ENCODE peak calls at places on chromosomes 1 and 21, in four cellular contexts. L is K562, A is HepG2, Z is GM12878. C is an unnamed sample.

GRCh38 chr1:227227761-227228160 is 90.5 kb downstream of the CDC42BPA start:
- DNase-seq in Z (no peak), A (no peak), L (no peak), C (no peak)

GRCh38 chr1:6035719-6036118 is 10.0 kb upstream of the KCNAB2 start:
- DNase-seq in A (no peak), Z (no peak), L (no peak), C (no peak)

GRCh38 chr21:35857082-35857481 is 203.2 kb downstream of the SETD4 start:
- DNase-seq in A (no peak), Z (no peak), L (no peak), C (no peak)

GRCh38 chr1:85278853-85279314 is 2.5 kb upstream of the BCL10 start:
- DNase-seq in A (no peak), L (peak), Z (no peak), C (no peak)

GRCh38 chr1:76465030-76465429 is 390.5 kb downstream of the ST6GALNAC3 start:
- DNase-seq in Z (no peak), A (no peak), L (no peak), C (no peak)

GRCh38 chr1:111320066-111320879 is 29.6 kb downstream of the CHIA start:
- DNase-seq in Z (no peak), A (no peak), L (no peak), C (no peak)

GRCh38 chr1:8889925-8890785 is 11.7 kb upstream of the ENO1 start:
- DNase-seq in A (no peak), Z (no peak), L (peak), C (no peak)

GRCh38 chr1:226783202-226783601 is 44.1 kb upstream of the ITPKB start:
- DNase-seq in L (no peak), Z (no peak), A (no peak), C (no peak)

GRCh38 chr1:109239580-109240068 is 9.7 kb upstream of the CELSR2 start:
- DNase-seq in A (peak), Z (no peak), L (peak), C (peak)

GRCh38 chr21:45366931-45367401 is 38.0 kb upstream of the COL18A1 start:
- DNase-seq in Z (no peak), L (peak), A (peak), C (no peak)

GRCh38 chr1:228349701-228350171 is 56.9 kb downstream of the TRIM11 start:
- DNase-seq in Z (no peak), A (no peak), L (no peak), C (no peak)

GRCh38 chr1:59178339-59178744 is 118.6 kb upstream of the FGGY start:
- DNase-seq in L (no peak), Z (no peak), A (no peak), C (no peak)

GRCh38 chr1:247822060-247822459 is 1.9 kb downstream of the OR14A16 start:
- DNase-seq in A (no peak), L (no peak), Z (no peak), C (no peak)

GRCh38 chr1:57632401-57632800 is 208.5 kb upstream of the DAB1 start:
- DNase-seq in L (no peak), Z (no peak), A (no peak), C (no peak)

GRCh38 chr1:222165625-222166024 is 382.3 kb downstream of the HHIPL2 start:
- DNase-seq in L (no peak), A (no peak), Z (no peak), C (no peak)

GRCh38 chr1:29282924-29283803 is 46.8 kb downstream of the PTPRU start:
- DNase-seq in A (peak), Z (no peak), L (peak), C (peak)

GRCh38 chr1:203046984-203047630 is 20.8 kb downstream of the PPFIA4 start:
- DNase-seq in L (no peak), Z (no peak), A (no peak), C (no peak)
- TF ChIP-seq TARDBP in L (no peak), Z (no peak), A (no peak), C (no peak)

DNA sequence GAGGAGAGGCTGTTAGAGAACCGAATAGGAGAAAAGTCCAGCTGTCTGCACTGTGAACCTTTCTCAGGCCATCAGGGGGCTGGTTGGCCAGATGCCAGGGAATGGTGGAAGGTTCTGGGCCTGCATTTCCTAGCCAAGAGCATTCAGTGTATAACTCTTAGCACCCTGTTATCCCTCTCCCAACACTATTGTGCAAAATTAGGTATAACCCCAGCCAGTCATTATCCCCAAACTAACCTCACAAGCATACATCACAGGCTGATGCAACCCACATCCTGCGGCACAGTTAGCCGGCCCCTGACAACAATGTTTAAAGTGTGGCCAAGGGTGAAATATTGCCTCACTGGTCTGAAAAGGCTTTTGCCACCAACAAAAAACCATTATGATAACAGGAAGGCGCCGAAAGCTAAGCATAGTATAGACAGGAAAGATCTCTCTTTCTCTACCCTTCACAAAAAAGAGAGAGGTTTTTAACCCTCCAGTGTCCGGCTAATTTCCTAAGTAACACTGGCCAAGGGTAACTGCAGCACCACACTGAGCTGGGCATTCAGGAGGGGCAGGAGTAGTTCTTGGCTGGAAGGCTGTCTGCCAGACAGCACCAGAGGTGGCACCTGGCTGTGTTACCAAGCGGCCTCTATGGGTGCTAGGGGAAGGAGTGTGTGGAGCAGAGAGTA is 77.3 kb upstream of the BCAR3 start:
- DNase-seq in A (peak), Z (no peak), L (no peak), C (no peak)
- TF ChIP-seq TARDBP in A (peak), Z (no peak), L (no peak), C (no peak)

GRCh38 chr1:171585715-171586114 is 36.3 kb upstream of the MYOCOS start:
- DNase-seq in A (no peak), L (no peak), Z (no peak), C (no peak)
- TF ChIP-seq TARDBP in A (no peak), L (no peak), Z (no peak), C (no peak)

GRCh38 chr21:34796518-34797201 is 127.9 kb downstream of the CLIC6 start:
- DNase-seq in A (peak), Z (no peak), L (no peak), C (no peak)

GRCh38 chr21:34795152-34796141 is 126.7 kb downstream of the CLIC6 start:
- DNase-seq in L (no peak), Z (no peak), A (peak), C (no peak)

GRCh38 chr21:34797202-34797527 is 128.4 kb downstream of the CLIC6 start:
- DNase-seq in L (no peak), A (no peak), Z (no peak), C (no peak)

GRCh38 chr21:34799092-34799491 is 130.3 kb downstream of the CLIC6 start:
- DNase-seq in A (no peak), L (no peak), Z (no peak), C (no peak)

GRCh38 chr21:34797926-34798595 is 129.3 kb downstream of the CLIC6 start:
- DNase-seq in Z (no peak), L (no peak), A (no peak), C (no peak)
- TF ChIP-seq TARDBP in Z (no peak), L (no peak), A (no peak), C (no peak)

GRCh38 chr1:41714613-41715389 is 203.9 kb downstream of the HIVEP3 start:
- DNase-seq in Z (no peak), A (no peak), L (no peak), C (no peak)
- TF ChIP-seq TARDBP in Z (no peak), A (no peak), L (no peak), C (no peak)

GRCh38 chr1:7628273-7628672 is 142.8 kb upstream of the VAMP3 start:
- DNase-seq in L (no peak), A (no peak), Z (no peak), C (no peak)
- TF ChIP-seq TARDBP in L (no peak), A (no peak), Z (no peak), C (no peak)

C was measured in HEK293T.